ENCODE peak calls at places on chromosomes 5 and 9, in four cellular contexts. One of them, this sample, is unnamed.

GRCh38 chr9:126754436-126755324 is 50.2 kb upstream of the ZBTB43 start:
- DNase-seq in brain microvascular endothelial cell: no peak
- DNase-seq in stomach: no peak
- DNase-seq in CD4-positive, alpha-beta T cell: no peak
- DNase-seq in this sample: no peak

GRCh38 chr9:110443878-110444245 is 106.2 kb upstream of the TXNDC8 start:
- DNase-seq in stomach: no peak
- DNase-seq in brain microvascular endothelial cell: no peak
- DNase-seq in CD4-positive, alpha-beta T cell: no peak
- DNase-seq in this sample: peak; percentile 43

GRCh38 chr9:91155181-91155580 is 206.5 kb downstream of the AUH start:
- DNase-seq in brain microvascular endothelial cell: no peak
- DNase-seq in stomach: no peak
- DNase-seq in CD4-positive, alpha-beta T cell: no peak
- DNase-seq in this sample: no peak

GRCh38 chr9:85118990-85119755 is 449.6 kb downstream of the NTRK2 start:
- DNase-seq in brain microvascular endothelial cell: no peak
- DNase-seq in CD4-positive, alpha-beta T cell: no peak
- DNase-seq in stomach: no peak
- DNase-seq in this sample: no peak

GRCh38 chr5:68884893-68885292 is 208.9 kb upstream of the SLC30A5 start:
- DNase-seq in CD4-positive, alpha-beta T cell: no peak
- DNase-seq in stomach: no peak
- DNase-seq in brain microvascular endothelial cell: no peak
- DNase-seq in this sample: no peak

GRCh38 chr9:14939378-14939777 is 29.1 kb upstream of the FREM1 start:
- DNase-seq in CD4-positive, alpha-beta T cell: no peak
- DNase-seq in brain microvascular endothelial cell: no peak
- DNase-seq in stomach: no peak
- DNase-seq in this sample: no peak

GRCh38 chr9:85041737-85042136 is 372.2 kb downstream of the NTRK2 start:
- DNase-seq in brain microvascular endothelial cell: no peak
- DNase-seq in CD4-positive, alpha-beta T cell: no peak
- DNase-seq in stomach: no peak
- DNase-seq in this sample: no peak

GRCh38 chr5:173383711-173384110 is 55.5 kb upstream of the STC2 start:
- DNase-seq in brain microvascular endothelial cell: no peak
- DNase-seq in stomach: no peak
- DNase-seq in CD4-positive, alpha-beta T cell: no peak
- DNase-seq in this sample: no peak

GRCh38 chr5:143641549-143641955 is 170.4 kb upstream of the HMHB1 start:
- DNase-seq in CD4-positive, alpha-beta T cell: no peak
- DNase-seq in stomach: no peak
- DNase-seq in brain microvascular endothelial cell: peak; percentile 53
- DNase-seq in this sample: no peak

GRCh38 chr5:173953528-173954090 is 35.4 kb upstream of the C5orf47 start:
- DNase-seq in stomach: no peak
- DNase-seq in CD4-positive, alpha-beta T cell: no peak
- DNase-seq in brain microvascular endothelial cell: peak; percentile 27
- DNase-seq in this sample: peak; percentile 69

GRCh38 chr5:147396070-147396469 is 113.8 kb downstream of the DPYSL3 start:
- DNase-seq in brain microvascular endothelial cell: no peak
- DNase-seq in stomach: no peak
- DNase-seq in CD4-positive, alpha-beta T cell: no peak
- DNase-seq in this sample: no peak

GRCh38 chr5:85132269-85132668 is 747.6 kb upstream of the EDIL3 start:
- DNase-seq in brain microvascular endothelial cell: no peak
- DNase-seq in stomach: no peak
- DNase-seq in CD4-positive, alpha-beta T cell: no peak
- DNase-seq in this sample: no peak

GRCh38 chr5:61313960-61314681 is 17.9 kb upstream of the ZSWIM6 start:
- DNase-seq in brain microvascular endothelial cell: peak; percentile 89
- DNase-seq in stomach: no peak
- DNase-seq in CD4-positive, alpha-beta T cell: no peak
- DNase-seq in this sample: peak; percentile 83

GRCh38 chr5:164132358-164132757 is 626.9 kb downstream of the MAT2B start:
- DNase-seq in CD4-positive, alpha-beta T cell: no peak
- DNase-seq in stomach: no peak
- DNase-seq in brain microvascular endothelial cell: no peak
- DNase-seq in this sample: no peak

GRCh38 chr5:59496524-59497134 is 396.9 kb downstream of the PDE4D start:
- DNase-seq in CD4-positive, alpha-beta T cell: no peak
- DNase-seq in stomach: no peak
- DNase-seq in brain microvascular endothelial cell: no peak
- DNase-seq in this sample: peak; percentile 11

GRCh38 chr5:32173394-32174010 is 617 bp downstream of the GOLPH3 start:
- DNase-seq in CD4-positive, alpha-beta T cell: peak; percentile 28
- DNase-seq in stomach: peak; percentile 77
- DNase-seq in brain microvascular endothelial cell: no peak
- DNase-seq in this sample: peak; percentile 29

GRCh38 chr5:94884294-94884693 is 265.8 kb downstream of the SLF1 start:
- DNase-seq in stomach: no peak
- DNase-seq in CD4-positive, alpha-beta T cell: no peak
- DNase-seq in brain microvascular endothelial cell: peak; percentile 26
- DNase-seq in this sample: no peak

GRCh38 chr5:179229331-179229761 is 115.9 kb downstream of the ADAMTS2 start:
- DNase-seq in brain microvascular endothelial cell: no peak
- DNase-seq in CD4-positive, alpha-beta T cell: no peak
- DNase-seq in stomach: no peak
- DNase-seq in this sample: no peak

GRCh38 chr9:72542917-72543316 is 21.5 kb downstream of the TMC1 start:
- DNase-seq in stomach: no peak
- DNase-seq in brain microvascular endothelial cell: no peak
- DNase-seq in CD4-positive, alpha-beta T cell: no peak
- DNase-seq in this sample: no peak

GRCh38 chr9:123375725-123376132 is 19.7 kb downstream of the CRB2 start:
- DNase-seq in stomach: no peak
- DNase-seq in brain microvascular endothelial cell: no peak
- DNase-seq in CD4-positive, alpha-beta T cell: no peak
- DNase-seq in this sample: no peak

GRCh38 chr5:96433066-96433447 is at the start of gene PCSK1:
- DNase-seq in CD4-positive, alpha-beta T cell: no peak
- DNase-seq in brain microvascular endothelial cell: no peak
- DNase-seq in stomach: no peak
- DNase-seq in this sample: no peak

GRCh38 chr5:20972419-20972925 is 984.5 kb upstream of the CDH18 start:
- DNase-seq in stomach: no peak
- DNase-seq in CD4-positive, alpha-beta T cell: no peak
- DNase-seq in brain microvascular endothelial cell: peak; percentile 33
- DNase-seq in this sample: no peak

GRCh38 chr9:88739373-88739772 is 204.4 kb downstream of the NXNL2 start:
- DNase-seq in CD4-positive, alpha-beta T cell: no peak
- DNase-seq in brain microvascular endothelial cell: no peak
- DNase-seq in stomach: no peak
- DNase-seq in this sample: no peak

GRCh38 chr9:88742483-88742882 is 207.5 kb downstream of the NXNL2 start:
- DNase-seq in brain microvascular endothelial cell: peak; percentile 42
- DNase-seq in stomach: no peak
- DNase-seq in CD4-positive, alpha-beta T cell: no peak
- DNase-seq in this sample: peak; percentile 51

GRCh38 chr9:88738708-88739107 is 203.7 kb downstream of the NXNL2 start:
- DNase-seq in brain microvascular endothelial cell: peak; percentile 32
- DNase-seq in CD4-positive, alpha-beta T cell: no peak
- DNase-seq in stomach: no peak
- DNase-seq in this sample: peak; percentile 75

GRCh38 chr9:88740844-88741243 is 205.9 kb downstream of the NXNL2 start:
- DNase-seq in CD4-positive, alpha-beta T cell: no peak
- DNase-seq in brain microvascular endothelial cell: no peak
- DNase-seq in stomach: no peak
- DNase-seq in this sample: no peak

DNA sequence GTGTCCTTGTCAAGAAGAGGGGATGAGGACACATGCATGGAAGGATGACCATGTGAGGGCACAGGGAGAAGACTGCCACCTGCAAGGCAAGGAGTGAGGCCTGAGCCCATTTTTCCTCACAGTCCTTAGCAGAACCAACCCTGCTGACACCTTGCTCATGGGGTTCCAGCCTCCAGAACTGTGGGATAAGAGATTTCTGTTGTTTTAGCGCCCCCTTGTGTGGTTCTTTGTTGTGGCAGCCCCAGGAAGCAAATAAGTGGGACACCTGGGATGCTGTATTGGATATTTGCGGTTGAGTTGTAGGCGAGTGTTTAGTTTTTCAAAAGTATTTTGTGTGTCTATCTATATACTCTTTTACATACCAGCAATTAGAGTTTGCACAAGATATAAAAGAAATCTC is 206.4 kb downstream of the NXNL2 start:
- DNase-seq in CD4-positive, alpha-beta T cell: no peak
- DNase-seq in stomach: no peak
- DNase-seq in brain microvascular endothelial cell: no peak
- DNase-seq in this sample: no peak
- TF ChIP-seq CTCF in CD4-positive, alpha-beta T cell: no peak
- TF ChIP-seq CTCF in stomach: no peak
- TF ChIP-seq CTCF in brain microvascular endothelial cell: peak; percentile 70
- TF ChIP-seq CTCF in this sample: peak; percentile 65

GRCh38 chr9:76649894-76650293 is 114.3 kb upstream of the PCA3 start:
- DNase-seq in stomach: no peak
- DNase-seq in brain microvascular endothelial cell: no peak
- DNase-seq in CD4-positive, alpha-beta T cell: no peak
- DNase-seq in this sample: no peak
- TF ChIP-seq CTCF in stomach: no peak
- TF ChIP-seq CTCF in brain microvascular endothelial cell: no peak
- TF ChIP-seq CTCF in CD4-positive, alpha-beta T cell: no peak
- TF ChIP-seq CTCF in this sample: no peak

DNA sequence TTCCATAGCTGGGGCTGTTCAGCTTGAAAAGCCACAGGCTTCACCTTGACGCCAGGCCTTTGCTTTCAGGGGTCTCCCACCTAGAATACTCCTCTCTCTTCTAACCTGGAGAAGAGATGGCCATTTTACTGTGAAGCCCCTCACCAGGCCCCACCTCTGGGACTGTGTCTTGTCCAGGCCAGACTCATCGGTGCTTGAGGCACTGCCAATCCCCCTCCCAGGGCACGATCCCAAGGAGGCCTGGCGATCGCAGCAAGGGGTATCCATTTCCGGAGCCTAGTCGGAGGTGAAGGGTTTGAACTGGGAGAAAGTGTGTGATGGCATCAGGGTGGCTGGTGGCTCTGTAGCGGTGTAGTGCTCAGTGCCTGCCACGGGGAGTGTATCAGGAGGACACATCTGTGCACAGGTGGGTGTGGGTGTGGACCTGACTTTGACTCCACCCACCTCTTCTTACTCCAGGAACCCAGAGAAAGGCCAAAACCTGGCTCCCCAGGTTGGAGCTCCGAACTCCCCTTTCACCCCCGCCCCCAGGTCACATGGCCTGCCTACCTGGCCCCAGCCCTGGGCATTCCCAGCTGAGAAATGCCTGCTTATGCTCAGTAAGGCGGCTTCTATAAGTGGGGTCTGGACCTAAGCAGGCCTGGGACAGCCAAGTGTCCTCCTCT is 27.4 kb upstream of the ENHO start:
- DNase-seq in stomach: peak; percentile 19
- DNase-seq in brain microvascular endothelial cell: no peak
- DNase-seq in CD4-positive, alpha-beta T cell: no peak
- DNase-seq in this sample: no peak
- TF ChIP-seq CTCF in stomach: no peak
- TF ChIP-seq CTCF in brain microvascular endothelial cell: no peak
- TF ChIP-seq CTCF in CD4-positive, alpha-beta T cell: no peak
- TF ChIP-seq CTCF in this sample: no peak

DNA sequence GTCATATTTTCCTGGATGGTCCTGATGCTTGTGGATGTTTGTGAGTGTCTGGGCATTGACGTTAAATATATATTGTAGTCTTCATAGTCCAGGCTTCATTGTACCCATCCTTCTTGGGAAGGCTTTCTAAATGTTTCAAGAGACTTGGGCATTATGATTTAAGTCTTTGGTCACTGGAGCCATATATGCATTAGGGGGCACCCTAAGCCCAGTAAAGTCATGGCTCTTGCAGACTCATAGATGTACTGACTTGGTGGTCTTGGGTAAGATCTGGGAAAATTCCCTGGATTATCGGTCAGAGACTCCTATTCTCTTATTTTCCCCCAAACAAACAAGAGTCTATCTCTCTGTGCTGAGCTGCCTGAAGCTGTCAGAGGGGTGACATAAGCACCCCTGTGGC is 271.1 kb downstream of the TRIM36 start:
- DNase-seq in brain microvascular endothelial cell: no peak
- DNase-seq in stomach: no peak
- DNase-seq in CD4-positive, alpha-beta T cell: no peak
- DNase-seq in this sample: no peak
- TF ChIP-seq CTCF in brain microvascular endothelial cell: no peak
- TF ChIP-seq CTCF in stomach: no peak
- TF ChIP-seq CTCF in CD4-positive, alpha-beta T cell: no peak
- TF ChIP-seq CTCF in this sample: no peak

GRCh38 chr5:148853868-148854267 is 27.5 kb downstream of the ADRB2 start:
- DNase-seq in stomach: no peak
- DNase-seq in CD4-positive, alpha-beta T cell: no peak
- DNase-seq in brain microvascular endothelial cell: no peak
- DNase-seq in this sample: no peak
- TF ChIP-seq CTCF in stomach: no peak
- TF ChIP-seq CTCF in CD4-positive, alpha-beta T cell: no peak
- TF ChIP-seq CTCF in brain microvascular endothelial cell: no peak
- TF ChIP-seq CTCF in this sample: no peak